ENCODE peak calls at places on chromosomes 6 and 20, in four cellular contexts. K, Z, S and V are unnamed samples.

GRCh38 chr6:106102034-106102433 is 15.9 kb downstream of the PRDM1 start:
- DNase-seq in K (peak; percentile 29), Z (no peak), S (peak; percentile 93), V (no peak)

GRCh38 chr6:108561742-108562502 is 1.2 kb downstream of the FOXO3 start:
- DNase-seq in K (no peak), Z (no peak), S (no peak), V (peak; percentile 12)

GRCh38 chr6:90078513-90079289 is 184.4 kb downstream of the GJA10 start:
- DNase-seq in K (no peak), Z (peak; percentile 28), S (no peak), V (no peak)

GRCh38 chr6:53059648-53060589 is 5.3 kb upstream of the FBXO9 start:
- DNase-seq in K (no peak), Z (no peak), S (no peak), V (no peak)

GRCh38 chr6:101417899-101418298 is 24.4 kb downstream of the GRIK2 start:
- DNase-seq in K (no peak), Z (no peak), S (no peak), V (no peak)

GRCh38 chr6:168092541-168092940 is 13.5 kb upstream of the FRMD1 start:
- DNase-seq in K (no peak), Z (no peak), S (no peak), V (no peak)

GRCh38 chr20:7856756-7857155 is 83.5 kb downstream of the HAO1 start:
- DNase-seq in K (no peak), Z (no peak), S (no peak), V (no peak)

GRCh38 chr20:54320148-54320607 is 112.3 kb downstream of the PFDN4 start:
- DNase-seq in K (no peak), Z (no peak), S (no peak), V (no peak)

GRCh38 chr6:7073810-7074525 is 33.8 kb upstream of the RREB1 start:
- DNase-seq in K (peak; percentile 77), Z (no peak), S (peak; percentile 92), V (peak; percentile 64)

GRCh38 chr20:32207211-32207625 is 325 bp downstream of the PLAGL2 start:
- DNase-seq in K (no peak), Z (peak; percentile 83), S (no peak), V (peak; percentile 8)

GRCh38 chr6:108541843-108542795 is 18.6 kb upstream of the FOXO3 start:
- DNase-seq in K (peak; percentile 25), Z (peak; percentile 64), S (no peak), V (peak; percentile 71)

GRCh38 chr20:62401331-62401779 is 5.7 kb downstream of the CABLES2 start:
- DNase-seq in K (no peak), Z (no peak), S (no peak), V (no peak)

GRCh38 chr20:61830956-61831355 is 234.7 kb downstream of the TAF4 start:
- DNase-seq in K (no peak), Z (no peak), S (no peak), V (no peak)

GRCh38 chr6:64896939-64897338 is 810.1 kb downstream of the EYS start:
- DNase-seq in K (no peak), Z (no peak), S (no peak), V (no peak)

GRCh38 chr6:142773324-142773723 is 171.7 kb downstream of the HIVEP2 start:
- DNase-seq in K (no peak), Z (no peak), S (no peak), V (no peak)

GRCh38 chr6:20409427-20409971 is 7.8 kb downstream of the E2F3 start:
- DNase-seq in K (no peak), Z (peak; percentile 64), S (peak; percentile 75), V (no peak)

GRCh38 chr6:82801083-82801482 is 264.6 kb downstream of the UBE3D start:
- DNase-seq in K (no peak), Z (no peak), S (no peak), V (no peak)

GRCh38 chr20:25470045-25470444 is 62.6 kb downstream of the GINS1 start:
- DNase-seq in K (peak; percentile 52), Z (peak; percentile 64), S (peak; percentile 13), V (peak; percentile 73)

GRCh38 chr20:44990957-44991356 is 24.6 kb downstream of the STK4 start:
- DNase-seq in K (no peak), Z (no peak), S (no peak), V (no peak)

GRCh38 chr20:44993343-44993742 is 27.0 kb downstream of the STK4 start:
- DNase-seq in K (no peak), Z (peak; percentile 27), S (no peak), V (no peak)

GRCh38 chr20:44988772-44989171 is 22.5 kb downstream of the STK4 start:
- DNase-seq in K (no peak), Z (no peak), S (no peak), V (no peak)

DNA sequence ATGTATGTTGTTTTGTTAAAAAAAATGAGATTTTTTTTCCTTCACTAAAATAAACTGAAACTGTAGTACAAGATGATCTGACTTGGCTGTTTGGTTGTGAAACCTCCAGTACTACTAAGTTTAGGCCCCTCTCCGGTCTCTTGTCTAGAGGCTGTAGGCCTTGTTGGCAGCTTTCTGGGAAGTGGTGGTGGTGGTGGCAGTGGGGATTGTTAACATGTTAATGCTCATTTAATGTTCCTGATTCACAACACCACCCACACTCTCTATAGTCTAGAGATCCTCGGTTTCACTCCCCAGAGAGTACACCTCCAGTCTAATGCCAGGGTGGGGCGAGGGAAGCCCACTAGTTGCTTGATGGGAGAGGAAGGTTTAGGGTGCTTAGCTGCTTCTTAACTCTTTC is 24.1 kb downstream of the STK4 start:
- DNase-seq in K (no peak), Z (peak; percentile 10), S (no peak), V (peak; percentile 56)
- TF ChIP-seq SPI1 in K (no peak), Z (no peak), S (no peak), V (no peak)

GRCh38 chr6:84897874-84898635 is 133.7 kb upstream of the TBX18 start:
- DNase-seq in K (no peak), Z (no peak), S (no peak), V (no peak)
- TF ChIP-seq POLR2AphosphoS5 in K (no peak), Z (no peak), S (no peak), V (no peak)

GRCh38 chr6:31025595-31025994 is 15.3 kb downstream of the MUC22 start:
- DNase-seq in K (no peak), Z (no peak), S (no peak), V (no peak)

GRCh38 chr6:31035862-31036497 is 25.7 kb downstream of the MUC22 start:
- DNase-seq in K (no peak), Z (no peak), S (no peak), V (no peak)

GRCh38 chr6:31033075-31033474 is 22.8 kb downstream of the MUC22 start:
- DNase-seq in K (no peak), Z (no peak), S (no peak), V (no peak)

DNA sequence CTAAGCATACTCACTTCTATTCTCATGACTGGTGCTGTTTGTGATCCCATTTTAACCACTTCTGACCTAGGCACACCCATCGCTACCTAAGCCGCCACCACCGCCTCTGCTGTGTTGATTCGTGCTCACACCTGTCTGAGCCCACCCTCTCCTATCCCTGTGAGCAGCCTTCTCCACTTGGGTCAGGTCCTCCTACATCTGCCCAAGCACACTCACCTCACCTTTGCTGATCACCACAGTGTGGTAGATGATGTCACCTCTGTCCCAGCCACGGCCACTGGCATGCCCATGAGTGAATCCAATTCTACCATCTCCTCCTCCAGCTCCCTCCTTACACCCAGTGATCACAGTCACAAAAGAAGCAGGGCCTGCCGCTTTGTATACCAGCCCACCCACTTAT is 20.8 kb downstream of the MUC22 start:
- DNase-seq in K (no peak), Z (no peak), S (no peak), V (no peak)
- TF ChIP-seq SPI1 in K (no peak), Z (no peak), S (no peak), V (no peak)

DNA sequence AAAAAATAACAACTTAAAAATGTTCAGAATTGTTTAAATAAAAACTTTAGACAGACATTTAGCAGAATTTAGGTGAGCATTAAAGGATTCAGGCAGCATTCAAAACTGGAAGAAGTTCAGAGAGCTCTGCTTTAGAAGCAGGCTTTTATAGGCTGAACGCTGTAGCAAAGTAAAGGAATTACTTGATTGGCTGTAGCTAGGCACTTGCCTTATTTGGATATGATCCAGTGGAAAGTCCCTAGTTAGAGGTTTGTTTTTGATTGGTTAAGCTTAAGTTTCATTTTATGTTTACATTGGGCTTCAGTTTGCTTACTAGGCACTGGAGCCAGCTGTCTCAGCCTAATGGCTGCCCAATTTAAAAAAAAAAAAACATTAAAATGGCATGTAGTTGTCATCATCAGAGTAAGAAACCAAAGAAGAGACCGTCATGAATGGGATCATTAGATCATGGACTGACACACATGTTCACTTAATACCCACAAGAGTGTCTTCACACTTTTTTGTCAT is 65.1 kb downstream of the CBFA2T2 start:
- DNase-seq in K (peak; percentile 46), Z (peak; percentile 72), S (peak; percentile 94), V (no peak)
- TF ChIP-seq POLR2AphosphoS5 in K (peak; percentile 78), Z (no peak), S (peak; percentile 86), V (no peak)

GRCh38 chr6:145895802-145896201 is 68.4 kb downstream of the SHPRH start:
- DNase-seq in K (no peak), Z (no peak), S (no peak), V (no peak)
- TF ChIP-seq SPI1 in K (no peak), Z (no peak), S (no peak), V (no peak)

GRCh38 chr6:145699462-145699861 is 35.9 kb downstream of the EPM2A start:
- DNase-seq in K (no peak), Z (no peak), S (no peak), V (no peak)
- TF ChIP-seq POLR2AphosphoS5 in K (no peak), Z (no peak), S (no peak), V (no peak)

DNA sequence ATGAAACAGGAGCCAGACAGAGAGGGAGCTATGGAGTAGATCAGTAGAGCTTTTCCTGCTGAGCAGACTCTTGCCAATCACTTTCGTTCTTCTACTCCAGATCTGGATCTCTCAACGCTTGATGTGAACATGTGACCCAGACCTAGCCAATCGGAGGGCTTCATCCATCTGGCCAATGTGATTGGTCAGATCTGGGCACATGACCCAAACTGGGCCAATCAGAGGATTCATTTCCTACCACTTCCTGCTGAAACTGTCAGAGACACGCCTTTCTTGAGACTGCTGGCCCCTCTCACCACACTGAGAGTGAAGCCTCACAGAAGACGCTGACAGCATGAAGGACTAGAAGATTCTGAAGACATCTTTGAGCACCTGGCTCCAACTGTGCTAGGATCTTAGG is 44.2 kb upstream of the ZMYND8 start:
- DNase-seq in K (no peak), Z (peak; percentile 83), S (no peak), V (no peak)
- TF ChIP-seq SPI1 in K (no peak), Z (no peak), S (no peak), V (no peak)

GRCh38 chr6:37432916-37433656 is at the start of gene CMTR1:
- DNase-seq in K (peak; percentile 93), Z (peak; percentile 99), S (peak; percentile 83), V (peak; percentile 93)
- TF ChIP-seq POLR2AphosphoS5 in K (peak; percentile 65), Z (peak; percentile 72), S (peak; percentile 64), V (peak; percentile 82)